ENCODE peak calls at places on chromosomes 11 and 22, in six cellular contexts. H is omental fat pad; G is islet precursor cell; Z is NCI-H69; C is stimulated activated CD4-positive, alpha-beta T cell treated with anti-CD3 and anti-CD28 coated beads, Interleukin-12 subunit alpha, Interleukin-12 subunit beta, amount 100 ng/mL, for 48 hours; P is AG10803. L is an unnamed sample.

GRCh38 chr11:77435972-77436371 is 37.9 kb downstream of the PAK1 start:
- DNase-seq in H (no peak), G (no peak), P (no peak), C (no peak), Z (no peak), L (no peak)

GRCh38 chr22:26763633-26764295 is 106.4 kb downstream of the MIAT start:
- DNase-seq in P (peak; percentile 83), Z (peak; percentile 69), G (no peak), H (no peak), C (no peak), L (peak; percentile 52)

GRCh38 chr22:47089374-47089773 is 326.9 kb downstream of the TBC1D22A start:
- DNase-seq in C (no peak), P (no peak), H (no peak), Z (no peak), G (no peak), L (no peak)

GRCh38 chr22:32533265-32534068 is 58.9 kb downstream of the FBXO7 start:
- DNase-seq in P (peak; percentile 60), C (no peak), G (peak; percentile 80), H (no peak), Z (no peak), L (peak; percentile 58)

GRCh38 chr11:12623869-12624268 is 50.4 kb upstream of the TEAD1 start:
- DNase-seq in G (no peak), Z (no peak), H (no peak), P (no peak), C (no peak), L (no peak)

GRCh38 chr22:31148953-31149627 is 8.8 kb upstream of the PLA2G3 start:
- DNase-seq in G (peak; percentile 92), H (no peak), Z (peak; percentile 85), C (no peak), P (peak; percentile 74), L (peak; percentile 91)

GRCh38 chr22:33796494-33796893 is 123.8 kb downstream of the LARGE1 start:
- DNase-seq in Z (no peak), C (no peak), P (no peak), G (no peak), H (no peak), L (no peak)

GRCh38 chr22:41201146-41201545 is 4.0 kb upstream of the L3MBTL2 start:
- DNase-seq in H (no peak), Z (peak; percentile 29), C (no peak), G (no peak), P (no peak), L (no peak)

GRCh38 chr11:1298695-1299492 is 10.5 kb downstream of the TOLLIP start:
- DNase-seq in C (no peak), G (peak; percentile 84), P (peak; percentile 81), Z (peak; percentile 29), H (peak; percentile 78), L (peak; percentile 71)

GRCh38 chr11:115421338-115422012 is 82.7 kb downstream of the CADM1 start:
- DNase-seq in C (no peak), G (no peak), H (no peak), P (no peak), Z (peak; percentile 87), L (no peak)

GRCh38 chr11:106644824-106645223 is 373.5 kb downstream of the GUCY1A2 start:
- DNase-seq in Z (peak; percentile 23), G (no peak), H (no peak), C (no peak), P (no peak), L (no peak)

L was measured in adipocyte.